ENCODE peak calls at places on chromosomes 4 and X, in four cellular contexts. U, R, V and E are unnamed samples.

GRCh38 chr4:118279328-118279727 is 73.5 kb downstream of the PRSS12 start:
- DNase-seq in U (no peak), R (no peak), V (no peak), E (peak)

GRCh38 chrX:71107762-71108360 is 1.3 kb upstream of the CXorf65 start:
- DNase-seq in U (no peak), R (no peak), V (no peak), E (no peak)

GRCh38 chrX:108001218-108001814 is 19.1 kb upstream of the TEX13B start:
- DNase-seq in U (no peak), R (no peak), V (no peak), E (peak)

GRCh38 chrX:107935200-107935599 is 47.0 kb downstream of the TEX13B start:
- DNase-seq in U (no peak), R (no peak), V (no peak), E (no peak)

GRCh38 chr4:174834477-174834876 is 5.4 kb upstream of the GLRA3 start:
- DNase-seq in U (no peak), R (no peak), V (no peak), E (no peak)

GRCh38 chr4:73723029-73723428 is 17.3 kb upstream of the CXCL8 start:
- DNase-seq in U (no peak), R (no peak), V (no peak), E (no peak)

GRCh38 chr4:23084559-23085248 is 392.0 kb downstream of the GBA3 start:
- DNase-seq in U (no peak), R (no peak), V (no peak), E (no peak)

GRCh38 chrX:141982296-141982695 is 78.6 kb downstream of the MAGEC1 start:
- DNase-seq in U (no peak), R (no peak), V (no peak), E (no peak)

GRCh38 chr4:72451349-72451748 is 117.7 kb downstream of the ADAMTS3 start:
- DNase-seq in U (no peak), R (no peak), V (peak), E (no peak)
- TF ChIP-seq CTCF in U (no peak), R (no peak), V (no peak), E (no peak)

DNA sequence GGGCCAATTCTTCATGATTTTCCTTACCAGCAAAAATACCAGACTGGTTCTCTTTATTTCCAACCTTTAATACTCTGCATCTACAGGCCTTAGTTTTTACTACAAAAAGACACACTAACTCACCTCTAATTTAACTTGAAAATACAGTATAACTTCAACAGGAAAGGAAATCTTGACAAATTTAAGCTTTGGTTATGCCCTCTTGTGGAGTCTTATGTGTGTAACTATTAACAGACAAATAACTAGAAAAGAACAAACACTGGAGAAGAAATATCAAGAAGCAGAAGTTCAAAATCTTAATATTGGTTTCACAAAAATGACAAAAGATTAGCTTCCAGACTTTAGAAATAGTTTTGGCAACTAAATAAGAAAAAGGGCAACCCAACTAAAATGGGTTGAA is 33.0 kb downstream of the PPA2 start:
- DNase-seq in U (no peak), R (no peak), V (no peak), E (no peak)
- TF ChIP-seq CTCF in U (no peak), R (no peak), V (no peak), E (no peak)

GRCh38 chr4:92270908-92271307 is 32.9 kb upstream of the GRID2 start:
- DNase-seq in U (no peak), R (no peak), V (no peak), E (no peak)
- TF ChIP-seq CTCF in U (no peak), R (no peak), V (no peak), E (no peak)

GRCh38 chrX:120677017-120677652 is 47.3 kb upstream of the C1GALT1C1 start:
- DNase-seq in U (no peak), R (no peak), V (no peak), E (no peak)
- TF ChIP-seq CTCF in U (no peak), R (no peak), V (no peak), E (no peak)